ENCODE peak calls at places on chromosome 19, in seven cellular contexts. One of them, this sample, is unnamed.

GRCh38 chr19:52345162-52345561 is 9.1 kb downstream of the ZNF610 start:
- DNase-seq in gastrocnemius medialis: no peak
- DNase-seq in glutamatergic neuron: no peak
- DNase-seq in osteocyte: no peak
- DNase-seq in body of pancreas: no peak
- DNase-seq in EH: no peak
- DNase-seq in Daoy: no peak
- DNase-seq in this sample: no peak

GRCh38 chr19:19366691-19367396 is 38.6 kb upstream of the GATAD2A start:
- DNase-seq in gastrocnemius medialis: peak
- DNase-seq in osteocyte: no peak
- DNase-seq in EH: peak
- DNase-seq in Daoy: peak
- DNase-seq in glutamatergic neuron: peak
- DNase-seq in body of pancreas: peak
- DNase-seq in this sample: no peak

GRCh38 chr19:13099073-13099999 is 3.3 kb downstream of the LYL1 start:
- DNase-seq in body of pancreas: no peak
- DNase-seq in Daoy: no peak
- DNase-seq in glutamatergic neuron: peak
- DNase-seq in osteocyte: no peak
- DNase-seq in EH: peak
- DNase-seq in gastrocnemius medialis: peak
- DNase-seq in this sample: no peak

GRCh38 chr19:23254141-23254910 is 4.1 kb upstream of the ZNF724 start:
- DNase-seq in glutamatergic neuron: no peak
- DNase-seq in body of pancreas: no peak
- DNase-seq in gastrocnemius medialis: no peak
- DNase-seq in osteocyte: no peak
- DNase-seq in Daoy: no peak
- DNase-seq in EH: no peak
- DNase-seq in this sample: no peak

GRCh38 chr19:7916137-7916907 is 1.7 kb downstream of the TGFBR3L start:
- DNase-seq in body of pancreas: no peak
- DNase-seq in osteocyte: no peak
- DNase-seq in EH: peak
- DNase-seq in glutamatergic neuron: peak
- DNase-seq in gastrocnemius medialis: no peak
- DNase-seq in Daoy: peak
- DNase-seq in this sample: no peak

GRCh38 chr19:13103961-13104847 is 1.5 kb upstream of the LYL1 start:
- DNase-seq in glutamatergic neuron: peak
- DNase-seq in osteocyte: no peak
- DNase-seq in body of pancreas: no peak
- DNase-seq in gastrocnemius medialis: no peak
- DNase-seq in EH: no peak
- DNase-seq in Daoy: peak
- DNase-seq in this sample: no peak

GRCh38 chr19:3055741-3056453 is 6.4 kb downstream of the TLE5 start:
- DNase-seq in glutamatergic neuron: no peak
- DNase-seq in Daoy: peak
- DNase-seq in body of pancreas: peak
- DNase-seq in osteocyte: no peak
- DNase-seq in EH: no peak
- DNase-seq in gastrocnemius medialis: no peak
- DNase-seq in this sample: no peak

GRCh38 chr19:41442473-41443360 is at the start of gene ERICH4:
- DNase-seq in EH: no peak
- DNase-seq in osteocyte: no peak
- DNase-seq in gastrocnemius medialis: no peak
- DNase-seq in Daoy: no peak
- DNase-seq in glutamatergic neuron: no peak
- DNase-seq in body of pancreas: no peak
- DNase-seq in this sample: no peak

GRCh38 chr19:32735936-32736335 is 16.4 kb downstream of the TDRD12 start:
- DNase-seq in osteocyte: no peak
- DNase-seq in Daoy: no peak
- DNase-seq in body of pancreas: no peak
- DNase-seq in gastrocnemius medialis: no peak
- DNase-seq in glutamatergic neuron: no peak
- DNase-seq in EH: no peak
- DNase-seq in this sample: no peak